ENCODE peak calls at places on chromosome 1, in five cellular contexts. One of them, this sample, is unnamed.

GRCh38 chr1:61741682-61742619 is at the start of gene PATJ:
- DNase-seq in pancreas: peak
- DNase-seq in HFFc6: no peak
- DNase-seq in A549: peak
- DNase-seq in kidney epithelial cell: no peak
- DNase-seq in this sample: no peak

GRCh38 chr1:4397196-4397595 is 257.2 kb upstream of the AJAP1 start:
- DNase-seq in pancreas: no peak
- DNase-seq in HFFc6: no peak
- DNase-seq in A549: no peak
- DNase-seq in kidney epithelial cell: no peak
- DNase-seq in this sample: no peak

GRCh38 chr1:158251160-158251559 is 3.1 kb upstream of the CD1A start:
- DNase-seq in pancreas: no peak
- DNase-seq in HFFc6: no peak
- DNase-seq in A549: no peak
- DNase-seq in kidney epithelial cell: no peak
- DNase-seq in this sample: no peak

GRCh38 chr1:230632273-230632873 is 9.9 kb upstream of the COG2 start:
- DNase-seq in pancreas: no peak
- DNase-seq in HFFc6: peak
- DNase-seq in A549: peak
- DNase-seq in kidney epithelial cell: no peak
- DNase-seq in this sample: no peak

GRCh38 chr1:10626781-10627410 is 152.1 kb downstream of the PEX14 start:
- DNase-seq in pancreas: no peak
- DNase-seq in HFFc6: no peak
- DNase-seq in A549: no peak
- DNase-seq in kidney epithelial cell: no peak
- DNase-seq in this sample: no peak

GRCh38 chr1:10179408-10179685 is 31.0 kb upstream of the KIF1B start:
- DNase-seq in pancreas: no peak
- DNase-seq in HFFc6: no peak
- DNase-seq in A549: no peak
- DNase-seq in kidney epithelial cell: no peak
- DNase-seq in this sample: no peak

GRCh38 chr1:34362949-34363348 is 186.2 kb downstream of the C1orf94 start:
- DNase-seq in pancreas: no peak
- DNase-seq in HFFc6: no peak
- DNase-seq in A549: no peak
- DNase-seq in kidney epithelial cell: no peak
- DNase-seq in this sample: no peak

GRCh38 chr1:206704239-206704638 is 19.5 kb downstream of the MAPKAPK2 start:
- DNase-seq in pancreas: no peak
- DNase-seq in HFFc6: no peak
- DNase-seq in A549: no peak
- DNase-seq in kidney epithelial cell: no peak
- DNase-seq in this sample: no peak

GRCh38 chr1:150563340-150564038 is 14.3 kb downstream of the ADAMTSL4 start:
- DNase-seq in pancreas: peak
- DNase-seq in HFFc6: no peak
- DNase-seq in A549: no peak
- DNase-seq in kidney epithelial cell: no peak
- DNase-seq in this sample: no peak

GRCh38 chr1:11802973-11803885 is 2.5 kb downstream of the MTHFR start:
- DNase-seq in pancreas: peak
- DNase-seq in HFFc6: peak
- DNase-seq in A549: no peak
- DNase-seq in kidney epithelial cell: peak
- DNase-seq in this sample: peak

GRCh38 chr1:17653728-17654351 is 101.3 kb upstream of the ACTL8 start:
- DNase-seq in pancreas: no peak
- DNase-seq in HFFc6: peak
- DNase-seq in A549: peak
- DNase-seq in kidney epithelial cell: no peak
- DNase-seq in this sample: no peak

GRCh38 chr1:212284332-212284743 is 872 bp upstream of the PPP2R5A start:
- DNase-seq in pancreas: no peak
- DNase-seq in HFFc6: no peak
- DNase-seq in A549: no peak
- DNase-seq in kidney epithelial cell: no peak
- DNase-seq in this sample: no peak

GRCh38 chr1:36603461-36603860 is 120.7 kb upstream of the CSF3R start:
- DNase-seq in pancreas: no peak
- DNase-seq in HFFc6: no peak
- DNase-seq in A549: no peak
- DNase-seq in kidney epithelial cell: no peak
- DNase-seq in this sample: no peak

GRCh38 chr1:37189111-37189510 is 154.8 kb upstream of the GRIK3 start:
- DNase-seq in pancreas: no peak
- DNase-seq in HFFc6: no peak
- DNase-seq in A549: no peak
- DNase-seq in kidney epithelial cell: no peak
- DNase-seq in this sample: no peak

GRCh38 chr1:119878171-119878570 is 18.1 kb downstream of the ADAM30 start:
- DNase-seq in pancreas: no peak
- DNase-seq in HFFc6: no peak
- DNase-seq in A549: no peak
- DNase-seq in kidney epithelial cell: no peak
- DNase-seq in this sample: no peak

GRCh38 chr1:201250326-201251011 is 32.8 kb upstream of the PKP1 start:
- DNase-seq in pancreas: no peak
- DNase-seq in HFFc6: no peak
- DNase-seq in A549: no peak
- DNase-seq in kidney epithelial cell: no peak
- DNase-seq in this sample: no peak

GRCh38 chr1:23555225-23555801 is 4.0 kb downstream of the ID3 start:
- DNase-seq in pancreas: no peak
- DNase-seq in HFFc6: no peak
- DNase-seq in A549: no peak
- DNase-seq in kidney epithelial cell: no peak
- DNase-seq in this sample: no peak

GRCh38 chr1:229237320-229237719 is 33.6 kb upstream of the RAB4A start:
- DNase-seq in pancreas: no peak
- DNase-seq in HFFc6: no peak
- DNase-seq in A549: no peak
- DNase-seq in kidney epithelial cell: no peak
- DNase-seq in this sample: no peak

GRCh38 chr1:145847827-145848226 is 2.4 kb downstream of the NUDT17 start:
- DNase-seq in pancreas: no peak
- DNase-seq in HFFc6: no peak
- DNase-seq in A549: no peak
- DNase-seq in kidney epithelial cell: no peak
- DNase-seq in this sample: no peak

GRCh38 chr1:23568608-23569383 is 9.5 kb upstream of the ID3 start:
- DNase-seq in pancreas: no peak
- DNase-seq in HFFc6: no peak
- DNase-seq in A549: no peak
- DNase-seq in kidney epithelial cell: no peak
- DNase-seq in this sample: no peak

GRCh38 chr1:1024421-1025415 is 4.8 kb downstream of the AGRN start:
- DNase-seq in pancreas: peak
- DNase-seq in HFFc6: no peak
- DNase-seq in A549: no peak
- DNase-seq in kidney epithelial cell: no peak
- DNase-seq in this sample: peak

GRCh38 chr1:110339427-110340206 is 440 bp downstream of the RBM15 start:
- DNase-seq in pancreas: no peak
- DNase-seq in HFFc6: peak
- DNase-seq in A549: peak
- DNase-seq in kidney epithelial cell: no peak
- DNase-seq in this sample: no peak

GRCh38 chr1:118008011-118008410 is 78.5 kb downstream of the WDR3 start:
- DNase-seq in pancreas: no peak
- DNase-seq in HFFc6: no peak
- DNase-seq in A549: no peak
- DNase-seq in kidney epithelial cell: no peak
- DNase-seq in this sample: no peak

GRCh38 chr1:4825841-4826450 is 171.5 kb downstream of the AJAP1 start:
- DNase-seq in pancreas: no peak
- DNase-seq in HFFc6: no peak
- DNase-seq in A549: peak
- DNase-seq in kidney epithelial cell: no peak
- DNase-seq in this sample: no peak

GRCh38 chr1:197173571-197174482 is 27.4 kb upstream of the ASPM start:
- DNase-seq in pancreas: no peak
- DNase-seq in HFFc6: peak
- DNase-seq in A549: no peak
- DNase-seq in kidney epithelial cell: no peak
- DNase-seq in this sample: no peak

GRCh38 chr1:170397061-170397460 is 134.9 kb upstream of the GORAB start:
- DNase-seq in pancreas: no peak
- DNase-seq in HFFc6: no peak
- DNase-seq in A549: no peak
- DNase-seq in kidney epithelial cell: no peak
- DNase-seq in this sample: no peak

GRCh38 chr1:206923009-206923960 is 1.5 kb upstream of the FCMR start:
- DNase-seq in pancreas: no peak
- DNase-seq in HFFc6: no peak
- DNase-seq in A549: no peak
- DNase-seq in kidney epithelial cell: no peak
- DNase-seq in this sample: no peak

GRCh38 chr1:193019442-193020026 is 39.6 kb downstream of the UCHL5 start:
- DNase-seq in pancreas: no peak
- DNase-seq in HFFc6: peak
- DNase-seq in A549: peak
- DNase-seq in kidney epithelial cell: peak
- DNase-seq in this sample: peak

GRCh38 chr1:116982319-116983004 is 19.1 kb upstream of the CD101 start:
- DNase-seq in pancreas: peak
- DNase-seq in HFFc6: no peak
- DNase-seq in A549: no peak
- DNase-seq in kidney epithelial cell: no peak
- DNase-seq in this sample: no peak
- TF ChIP-seq CTCF in pancreas: no peak
- TF ChIP-seq CTCF in HFFc6: no peak
- TF ChIP-seq CTCF in A549: no peak
- TF ChIP-seq CTCF in kidney epithelial cell: no peak
- TF ChIP-seq CTCF in this sample: no peak

GRCh38 chr1:227685807-227686206 is 49.3 kb downstream of the JMJD4 start:
- DNase-seq in pancreas: no peak
- DNase-seq in HFFc6: no peak
- DNase-seq in A549: no peak
- DNase-seq in kidney epithelial cell: no peak
- DNase-seq in this sample: no peak
- TF ChIP-seq CTCF in pancreas: no peak
- TF ChIP-seq CTCF in HFFc6: no peak
- TF ChIP-seq CTCF in A549: no peak
- TF ChIP-seq CTCF in kidney epithelial cell: no peak
- TF ChIP-seq CTCF in this sample: no peak

GRCh38 chr1:98661544-98662353 is at the start of gene SNX7:
- DNase-seq in pancreas: peak
- DNase-seq in HFFc6: peak
- DNase-seq in A549: peak
- DNase-seq in kidney epithelial cell: no peak
- DNase-seq in this sample: no peak
- TF ChIP-seq CTCF in pancreas: no peak
- TF ChIP-seq CTCF in HFFc6: peak
- TF ChIP-seq CTCF in A549: peak
- TF ChIP-seq CTCF in kidney epithelial cell: peak
- TF ChIP-seq CTCF in this sample: no peak

GRCh38 chr1:168092566-168093355 is 44.0 kb downstream of the GPR161 start:
- DNase-seq in pancreas: no peak
- DNase-seq in HFFc6: peak
- DNase-seq in A549: no peak
- DNase-seq in kidney epithelial cell: no peak
- DNase-seq in this sample: no peak
- TF ChIP-seq CTCF in pancreas: peak
- TF ChIP-seq CTCF in HFFc6: peak
- TF ChIP-seq CTCF in A549: peak
- TF ChIP-seq CTCF in kidney epithelial cell: peak
- TF ChIP-seq CTCF in this sample: peak

This sample was measured in keratinocyte.